ENCODE peak calls at places on chromosomes 3 and 15, in five cellular contexts. N, D, Q, I and O are unnamed samples.

GRCh38 chr15:71452893-71453292 is 337.6 kb downstream of the THSD4 start:
- DNase-seq in N (no peak), D (no peak), Q (no peak), I (no peak), O (peak)

GRCh38 chr3:143775401-143775970 is 72.8 kb downstream of the SLC9A9 start:
- DNase-seq in N (no peak), D (no peak), Q (peak), I (peak), O (no peak)

GRCh38 chr15:26716069-26716468 is 56.8 kb downstream of the GABRB3 start:
- DNase-seq in N (no peak), D (no peak), Q (no peak), I (no peak), O (no peak)

GRCh38 chr3:46070458-46071136 is 43.3 kb upstream of the XCR1 start:
- DNase-seq in N (no peak), D (no peak), Q (no peak), I (no peak), O (no peak)

GRCh38 chr3:60178931-60179653 is 1072.2 kb downstream of the FHIT start:
- DNase-seq in N (no peak), D (no peak), Q (no peak), I (no peak), O (no peak)

GRCh38 chr3:18987862-18988447 is 160.4 kb upstream of the KCNH8 start:
- DNase-seq in N (no peak), D (no peak), Q (no peak), I (no peak), O (no peak)

GRCh38 chr3:4812509-4812908 is 166.7 kb upstream of the BHLHE40 start:
- DNase-seq in N (no peak), D (no peak), Q (no peak), I (no peak), O (no peak)

GRCh38 chr15:89575146-89575655 is at the start of gene TICRR:
- DNase-seq in N (peak), D (peak), Q (peak), I (peak), O (peak)

GRCh38 chr3:196008929-196009328 is 73.0 kb downstream of the TFRC start:
- DNase-seq in N (no peak), D (no peak), Q (no peak), I (no peak), O (no peak)

GRCh38 chr3:50139718-50140423 is 15.3 kb upstream of the SEMA3F start:
- DNase-seq in N (no peak), D (no peak), Q (no peak), I (no peak), O (no peak)

GRCh38 chr15:25862469-25863066 is 559 bp downstream of the ATP10A start:
- DNase-seq in N (no peak), D (no peak), Q (no peak), I (peak), O (peak)

GRCh38 chr3:176941674-176942073 is 255.6 kb downstream of the TBL1XR1 start:
- DNase-seq in N (no peak), D (no peak), Q (no peak), I (peak), O (no peak)

GRCh38 chr15:85763157-85763556 is 31.6 kb downstream of the KLHL25 start:
- DNase-seq in N (peak), D (no peak), Q (no peak), I (no peak), O (no peak)

GRCh38 chr3:149702691-149703426 is 45.0 kb upstream of the WWTR1 start:
- DNase-seq in N (no peak), D (no peak), Q (peak), I (peak), O (no peak)

GRCh38 chr3:13546667-13547171 is 2.2 kb upstream of the FBLN2 start:
- DNase-seq in N (no peak), D (no peak), Q (peak), I (no peak), O (no peak)

GRCh38 chr15:95169701-95170459 is 938.5 kb downstream of the MCTP2 start:
- DNase-seq in N (no peak), D (no peak), Q (peak), I (peak), O (peak)

GRCh38 chr3:4744405-4745239 is 234.6 kb upstream of the BHLHE40 start:
- DNase-seq in N (no peak), D (no peak), Q (peak), I (peak), O (no peak)

GRCh38 chr3:121542924-121543323 is 2.9 kb downstream of the POLQ start:
- DNase-seq in N (no peak), D (no peak), Q (no peak), I (no peak), O (no peak)

GRCh38 chr3:128702391-128702790 is 23.6 kb upstream of the RAB7A start:
- DNase-seq in N (no peak), D (no peak), Q (no peak), I (peak), O (no peak)

GRCh38 chr15:63930034-63930433 is 96.3 kb upstream of the HERC1 start:
- DNase-seq in N (no peak), D (no peak), Q (no peak), I (no peak), O (no peak)

GRCh38 chr3:139473155-139473771 is 3.1 kb downstream of the RBP2 start:
- DNase-seq in N (no peak), D (no peak), Q (no peak), I (no peak), O (no peak)

GRCh38 chr3:141181191-141181590 is 50.4 kb upstream of the PXYLP1 start:
- DNase-seq in N (no peak), D (no peak), Q (no peak), I (no peak), O (no peak)

GRCh38 chr15:65804252-65804931 is 12.3 kb upstream of the DENND4A start:
- DNase-seq in N (no peak), D (no peak), Q (peak), I (no peak), O (no peak)

GRCh38 chr3:12139111-12139511 is 19.6 kb downstream of the TIMP4 start:
- DNase-seq in N (no peak), D (no peak), Q (peak), I (peak), O (peak)

GRCh38 chr15:35986072-35986666 is 440.2 kb upstream of the DPH6 start:
- DNase-seq in N (peak), D (no peak), Q (peak), I (no peak), O (peak)

GRCh38 chr3:13289771-13290285 is 130.3 kb downstream of the NUP210 start:
- DNase-seq in N (no peak), D (no peak), Q (no peak), I (no peak), O (no peak)

GRCh38 chr3:107630779-107631178 is 108.0 kb downstream of the BBX start:
- DNase-seq in N (no peak), D (no peak), Q (no peak), I (no peak), O (no peak)

GRCh38 chr3:86934851-86935250 is 56.1 kb downstream of the VGLL3 start:
- DNase-seq in N (no peak), D (no peak), Q (no peak), I (no peak), O (no peak)

GRCh38 chr15:65089206-65089824 is 12.8 kb downstream of the KBTBD13 start:
- DNase-seq in N (no peak), D (no peak), Q (peak), I (no peak), O (no peak)

GRCh38 chr3:177420643-177421042 is 223.4 kb upstream of the TBL1XR1 start:
- DNase-seq in N (no peak), D (no peak), Q (peak), I (peak), O (no peak)